ENCODE peak calls at places on chromosomes 6 and 20, in six cellular contexts. One of them, this sample, is unnamed.

GRCh38 chr6:452301-453067 is 60.9 kb downstream of the IRF4 start:
- DNase-seq in CD8-positive, alpha-beta T cell: no peak
- DNase-seq in SW480: no peak
- DNase-seq in KBM-7: no peak
- DNase-seq in NCI-H446: no peak
- DNase-seq in D341Med: peak; percentile 39
- DNase-seq in this sample: no peak

GRCh38 chr6:72554203-72554564 is 67.7 kb upstream of the KCNQ5 start:
- DNase-seq in SW480: no peak
- DNase-seq in CD8-positive, alpha-beta T cell: no peak
- DNase-seq in NCI-H446: no peak
- DNase-seq in KBM-7: no peak
- DNase-seq in D341Med: no peak
- DNase-seq in this sample: no peak

GRCh38 chr6:146620655-146621054 is 21.9 kb downstream of the ADGB start:
- DNase-seq in CD8-positive, alpha-beta T cell: no peak
- DNase-seq in NCI-H446: no peak
- DNase-seq in SW480: no peak
- DNase-seq in D341Med: no peak
- DNase-seq in KBM-7: no peak
- DNase-seq in this sample: no peak

GRCh38 chr20:47318027-47318595 is 38.4 kb downstream of the ZMYND8 start:
- DNase-seq in SW480: peak; percentile 89
- DNase-seq in KBM-7: peak; percentile 50
- DNase-seq in CD8-positive, alpha-beta T cell: no peak
- DNase-seq in D341Med: no peak
- DNase-seq in NCI-H446: no peak
- DNase-seq in this sample: no peak

GRCh38 chr6:107539409-107539808 is 49.5 kb downstream of the SOBP start:
- DNase-seq in NCI-H446: no peak
- DNase-seq in KBM-7: no peak
- DNase-seq in CD8-positive, alpha-beta T cell: no peak
- DNase-seq in D341Med: no peak
- DNase-seq in SW480: peak; percentile 85
- DNase-seq in this sample: no peak

GRCh38 chr20:10594286-10594868 is 79.4 kb downstream of the JAG1 start:
- DNase-seq in CD8-positive, alpha-beta T cell: no peak
- DNase-seq in KBM-7: no peak
- DNase-seq in NCI-H446: no peak
- DNase-seq in D341Med: no peak
- DNase-seq in SW480: peak; percentile 52
- DNase-seq in this sample: no peak

GRCh38 chr6:11279213-11279780 is 46.8 kb upstream of the NEDD9 start:
- DNase-seq in NCI-H446: no peak
- DNase-seq in KBM-7: no peak
- DNase-seq in CD8-positive, alpha-beta T cell: no peak
- DNase-seq in SW480: no peak
- DNase-seq in D341Med: no peak
- DNase-seq in this sample: no peak

GRCh38 chr6:75428204-75428603 is 65.4 kb downstream of the FILIP1 start:
- DNase-seq in KBM-7: no peak
- DNase-seq in SW480: no peak
- DNase-seq in D341Med: no peak
- DNase-seq in CD8-positive, alpha-beta T cell: no peak
- DNase-seq in NCI-H446: no peak
- DNase-seq in this sample: no peak

GRCh38 chr6:75604294-75604693 is 2.6 kb downstream of the SENP6 start:
- DNase-seq in D341Med: no peak
- DNase-seq in NCI-H446: no peak
- DNase-seq in CD8-positive, alpha-beta T cell: no peak
- DNase-seq in SW480: no peak
- DNase-seq in KBM-7: no peak
- DNase-seq in this sample: peak; percentile 61

GRCh38 chr20:20668639-20669038 is 43.8 kb downstream of the RALGAPA2 start:
- DNase-seq in NCI-H446: no peak
- DNase-seq in SW480: peak; percentile 40
- DNase-seq in CD8-positive, alpha-beta T cell: no peak
- DNase-seq in KBM-7: peak; percentile 69
- DNase-seq in D341Med: no peak
- DNase-seq in this sample: no peak

GRCh38 chr20:63317601-63318291 is 24.8 kb downstream of the COL20A1 start:
- DNase-seq in SW480: no peak
- DNase-seq in CD8-positive, alpha-beta T cell: no peak
- DNase-seq in KBM-7: no peak
- DNase-seq in D341Med: no peak
- DNase-seq in NCI-H446: no peak
- DNase-seq in this sample: no peak

This sample was measured in NCI-H82.